ENCODE peak calls at places on chromosomes 13 and 19, in six cellular contexts. One of them, this sample, is unnamed.

GRCh38 chr13:23321534-23322241 is 111.8 kb downstream of the SACS start:
- DNase-seq in CD4-positive, alpha-beta T cell: no peak
- DNase-seq in cardiac muscle cell: peak
- DNase-seq in RWPE1: peak
- DNase-seq in IMR-90: peak
- DNase-seq in neuronal stem cell: no peak
- DNase-seq in this sample: peak

GRCh38 chr19:49555600-49556411 is 24.6 kb downstream of the NOSIP start:
- DNase-seq in CD4-positive, alpha-beta T cell: peak
- DNase-seq in cardiac muscle cell: peak
- DNase-seq in RWPE1: peak
- DNase-seq in IMR-90: no peak
- DNase-seq in neuronal stem cell: peak
- DNase-seq in this sample: peak

GRCh38 chr19:49691243-49692101 is 556 bp downstream of the CPT1C start:
- DNase-seq in CD4-positive, alpha-beta T cell: no peak
- DNase-seq in cardiac muscle cell: peak
- DNase-seq in RWPE1: no peak
- DNase-seq in IMR-90: peak
- DNase-seq in neuronal stem cell: peak
- DNase-seq in this sample: no peak

GRCh38 chr19:51644636-51645271 is 1.9 kb downstream of the SIGLEC14 start:
- DNase-seq in CD4-positive, alpha-beta T cell: no peak
- DNase-seq in cardiac muscle cell: peak
- DNase-seq in RWPE1: no peak
- DNase-seq in IMR-90: no peak
- DNase-seq in neuronal stem cell: no peak
- DNase-seq in this sample: no peak

GRCh38 chr19:6685482-6685881 is 15.5 kb upstream of the TNFSF14 start:
- DNase-seq in CD4-positive, alpha-beta T cell: no peak
- DNase-seq in cardiac muscle cell: no peak
- DNase-seq in RWPE1: no peak
- DNase-seq in IMR-90: no peak
- DNase-seq in neuronal stem cell: no peak
- DNase-seq in this sample: no peak

GRCh38 chr19:55264531-55264930 is 5.7 kb upstream of the PPP6R1 start:
- DNase-seq in CD4-positive, alpha-beta T cell: no peak
- DNase-seq in cardiac muscle cell: no peak
- DNase-seq in RWPE1: no peak
- DNase-seq in IMR-90: no peak
- DNase-seq in neuronal stem cell: no peak
- DNase-seq in this sample: no peak

GRCh38 chr13:34883381-34883780 is 58.7 kb upstream of the NBEA start:
- DNase-seq in CD4-positive, alpha-beta T cell: no peak
- DNase-seq in cardiac muscle cell: no peak
- DNase-seq in RWPE1: no peak
- DNase-seq in IMR-90: no peak
- DNase-seq in neuronal stem cell: no peak
- DNase-seq in this sample: no peak

GRCh38 chr13:92833071-92833470 is 393.5 kb upstream of the GPC6 start:
- DNase-seq in CD4-positive, alpha-beta T cell: no peak
- DNase-seq in cardiac muscle cell: peak
- DNase-seq in RWPE1: no peak
- DNase-seq in IMR-90: peak
- DNase-seq in neuronal stem cell: no peak
- DNase-seq in this sample: no peak

GRCh38 chr13:104592127-104592526 is 1525.9 kb upstream of the SLC10A2 start:
- DNase-seq in CD4-positive, alpha-beta T cell: no peak
- DNase-seq in cardiac muscle cell: peak
- DNase-seq in RWPE1: peak
- DNase-seq in IMR-90: peak
- DNase-seq in neuronal stem cell: no peak
- DNase-seq in this sample: no peak

GRCh38 chr13:19154843-19155242 is 26.8 kb downstream of the TUBA3C start:
- DNase-seq in CD4-positive, alpha-beta T cell: no peak
- DNase-seq in cardiac muscle cell: no peak
- DNase-seq in RWPE1: no peak
- DNase-seq in IMR-90: no peak
- DNase-seq in neuronal stem cell: no peak
- DNase-seq in this sample: no peak

GRCh38 chr13:44685641-44686040 is 109.5 kb upstream of the TSC22D1 start:
- DNase-seq in CD4-positive, alpha-beta T cell: no peak
- DNase-seq in cardiac muscle cell: peak
- DNase-seq in RWPE1: no peak
- DNase-seq in IMR-90: no peak
- DNase-seq in neuronal stem cell: no peak
- DNase-seq in this sample: no peak

GRCh38 chr19:35130761-35131720 is 3.8 kb downstream of the LGI4 start:
- DNase-seq in CD4-positive, alpha-beta T cell: no peak
- DNase-seq in cardiac muscle cell: no peak
- DNase-seq in RWPE1: no peak
- DNase-seq in IMR-90: no peak
- DNase-seq in neuronal stem cell: no peak
- DNase-seq in this sample: no peak

GRCh38 chr13:29954082-29955043 is 103.9 kb upstream of the UBL3 start:
- DNase-seq in CD4-positive, alpha-beta T cell: peak
- DNase-seq in cardiac muscle cell: no peak
- DNase-seq in RWPE1: no peak
- DNase-seq in IMR-90: no peak
- DNase-seq in neuronal stem cell: no peak
- DNase-seq in this sample: peak

GRCh38 chr13:62767473-62767872 is 1351.8 kb upstream of the PCDH20 start:
- DNase-seq in CD4-positive, alpha-beta T cell: no peak
- DNase-seq in cardiac muscle cell: no peak
- DNase-seq in RWPE1: no peak
- DNase-seq in IMR-90: no peak
- DNase-seq in neuronal stem cell: no peak
- DNase-seq in this sample: no peak

GRCh38 chr19:22332924-22333323 is 46.7 kb downstream of the ZNF729 start:
- DNase-seq in CD4-positive, alpha-beta T cell: no peak
- DNase-seq in cardiac muscle cell: no peak
- DNase-seq in RWPE1: no peak
- DNase-seq in IMR-90: no peak
- DNase-seq in neuronal stem cell: no peak
- DNase-seq in this sample: no peak

GRCh38 chr13:44389856-44390255 is 16.2 kb downstream of the SERP2 start:
- DNase-seq in CD4-positive, alpha-beta T cell: no peak
- DNase-seq in cardiac muscle cell: no peak
- DNase-seq in RWPE1: no peak
- DNase-seq in IMR-90: no peak
- DNase-seq in neuronal stem cell: no peak
- DNase-seq in this sample: no peak

GRCh38 chr19:5705552-5705951 is 14.4 kb downstream of the LONP1 start:
- DNase-seq in CD4-positive, alpha-beta T cell: no peak
- DNase-seq in cardiac muscle cell: no peak
- DNase-seq in RWPE1: no peak
- DNase-seq in IMR-90: no peak
- DNase-seq in neuronal stem cell: no peak
- DNase-seq in this sample: no peak

GRCh38 chr19:1736280-1736679 is 17.0 kb upstream of the ONECUT3 start:
- DNase-seq in CD4-positive, alpha-beta T cell: no peak
- DNase-seq in cardiac muscle cell: no peak
- DNase-seq in RWPE1: no peak
- DNase-seq in IMR-90: no peak
- DNase-seq in neuronal stem cell: no peak
- DNase-seq in this sample: no peak

GRCh38 chr19:623974-624373 is 9.4 kb downstream of the POLRMT start:
- DNase-seq in CD4-positive, alpha-beta T cell: no peak
- DNase-seq in cardiac muscle cell: peak
- DNase-seq in RWPE1: no peak
- DNase-seq in IMR-90: peak
- DNase-seq in neuronal stem cell: no peak
- DNase-seq in this sample: no peak

GRCh38 chr19:2148482-2149135 is 2.8 kb downstream of the AP3D1 start:
- DNase-seq in CD4-positive, alpha-beta T cell: no peak
- DNase-seq in cardiac muscle cell: no peak
- DNase-seq in RWPE1: no peak
- DNase-seq in IMR-90: no peak
- DNase-seq in neuronal stem cell: no peak
- DNase-seq in this sample: no peak

GRCh38 chr13:102089177-102089576 is 312.7 kb downstream of the FGF14 start:
- DNase-seq in CD4-positive, alpha-beta T cell: no peak
- DNase-seq in cardiac muscle cell: no peak
- DNase-seq in RWPE1: no peak
- DNase-seq in IMR-90: no peak
- DNase-seq in neuronal stem cell: no peak
- DNase-seq in this sample: no peak

GRCh38 chr19:18126097-18126496 is 26.9 kb upstream of the PIK3R2 start:
- DNase-seq in CD4-positive, alpha-beta T cell: no peak
- DNase-seq in cardiac muscle cell: no peak
- DNase-seq in RWPE1: no peak
- DNase-seq in IMR-90: no peak
- DNase-seq in neuronal stem cell: no peak
- DNase-seq in this sample: no peak

GRCh38 chr13:45828253-45828968 is 23.1 kb downstream of the SIAH3 start:
- DNase-seq in CD4-positive, alpha-beta T cell: no peak
- DNase-seq in cardiac muscle cell: no peak
- DNase-seq in RWPE1: no peak
- DNase-seq in IMR-90: no peak
- DNase-seq in neuronal stem cell: no peak
- DNase-seq in this sample: no peak

GRCh38 chr13:98979012-98979411 is 1.1 kb upstream of the DOCK9 start:
- DNase-seq in CD4-positive, alpha-beta T cell: no peak
- DNase-seq in cardiac muscle cell: no peak
- DNase-seq in RWPE1: no peak
- DNase-seq in IMR-90: no peak
- DNase-seq in neuronal stem cell: no peak
- DNase-seq in this sample: no peak

GRCh38 chr13:70370924-70371323 is 262.7 kb upstream of the KLHL1 start:
- DNase-seq in CD4-positive, alpha-beta T cell: no peak
- DNase-seq in cardiac muscle cell: no peak
- DNase-seq in RWPE1: no peak
- DNase-seq in IMR-90: no peak
- DNase-seq in neuronal stem cell: no peak
- DNase-seq in this sample: no peak

GRCh38 chr13:33204130-33204927 is 81.2 kb downstream of the STARD13 start:
- DNase-seq in CD4-positive, alpha-beta T cell: no peak
- DNase-seq in cardiac muscle cell: peak
- DNase-seq in RWPE1: no peak
- DNase-seq in IMR-90: peak
- DNase-seq in neuronal stem cell: no peak
- DNase-seq in this sample: peak

GRCh38 chr13:33206945-33207615 is 78.5 kb downstream of the STARD13 start:
- DNase-seq in CD4-positive, alpha-beta T cell: no peak
- DNase-seq in cardiac muscle cell: no peak
- DNase-seq in RWPE1: no peak
- DNase-seq in IMR-90: no peak
- DNase-seq in neuronal stem cell: no peak
- DNase-seq in this sample: no peak

GRCh38 chr13:33205224-33205623 is 80.3 kb downstream of the STARD13 start:
- DNase-seq in CD4-positive, alpha-beta T cell: no peak
- DNase-seq in cardiac muscle cell: no peak
- DNase-seq in RWPE1: no peak
- DNase-seq in IMR-90: no peak
- DNase-seq in neuronal stem cell: no peak
- DNase-seq in this sample: no peak

GRCh38 chr13:33206425-33206824 is 79.1 kb downstream of the STARD13 start:
- DNase-seq in CD4-positive, alpha-beta T cell: no peak
- DNase-seq in cardiac muscle cell: no peak
- DNase-seq in RWPE1: no peak
- DNase-seq in IMR-90: peak
- DNase-seq in neuronal stem cell: no peak
- DNase-seq in this sample: no peak

DNA sequence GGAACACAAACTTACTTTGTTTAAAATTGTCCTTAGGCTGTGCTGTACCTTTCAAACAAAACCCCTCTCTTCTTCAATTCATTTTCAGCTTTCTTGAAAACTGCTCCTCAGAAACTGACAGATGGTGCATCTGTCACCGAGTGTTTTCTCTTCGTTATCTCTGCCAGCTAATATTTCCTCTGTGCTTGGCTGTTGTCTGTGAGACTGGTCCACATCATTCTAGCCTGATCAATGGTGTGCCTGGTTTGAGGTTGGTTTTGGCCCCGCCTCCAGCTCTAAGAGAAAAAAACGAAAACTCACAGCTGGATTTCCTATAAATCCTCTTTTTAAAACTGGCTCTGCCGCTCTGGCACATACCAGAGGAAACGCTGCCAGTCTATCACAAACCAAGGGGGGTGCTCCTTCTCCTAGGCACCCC is 79.7 kb downstream of the STARD13 start:
- DNase-seq in CD4-positive, alpha-beta T cell: no peak
- DNase-seq in cardiac muscle cell: peak
- DNase-seq in RWPE1: no peak
- DNase-seq in IMR-90: peak
- DNase-seq in neuronal stem cell: no peak
- DNase-seq in this sample: no peak
- H3K27ac ChIP-seq in CD4-positive, alpha-beta T cell: no peak
- H3K27ac ChIP-seq in cardiac muscle cell: no peak
- H3K27ac ChIP-seq in RWPE1: no peak
- H3K27ac ChIP-seq in IMR-90: peak
- H3K27ac ChIP-seq in neuronal stem cell: no peak
- H3K27ac ChIP-seq in this sample: no peak

GRCh38 chr13:110907951-110908898 is 6.6 kb downstream of the ANKRD10 start:
- DNase-seq in CD4-positive, alpha-beta T cell: no peak
- DNase-seq in cardiac muscle cell: peak
- DNase-seq in RWPE1: peak
- DNase-seq in IMR-90: peak
- DNase-seq in neuronal stem cell: no peak
- DNase-seq in this sample: no peak
- H3K27ac ChIP-seq in CD4-positive, alpha-beta T cell: no peak
- H3K27ac ChIP-seq in cardiac muscle cell: no peak
- H3K27ac ChIP-seq in RWPE1: peak
- H3K27ac ChIP-seq in IMR-90: no peak
- H3K27ac ChIP-seq in neuronal stem cell: no peak
- H3K27ac ChIP-seq in this sample: peak

GRCh38 chr19:10335149-10336053 is 2.1 kb upstream of the RAVER1 start:
- DNase-seq in CD4-positive, alpha-beta T cell: no peak
- DNase-seq in cardiac muscle cell: no peak
- DNase-seq in RWPE1: no peak
- DNase-seq in IMR-90: no peak
- DNase-seq in neuronal stem cell: no peak
- DNase-seq in this sample: no peak
- H3K27ac ChIP-seq in CD4-positive, alpha-beta T cell: no peak
- H3K27ac ChIP-seq in cardiac muscle cell: no peak
- H3K27ac ChIP-seq in RWPE1: peak
- H3K27ac ChIP-seq in IMR-90: no peak
- H3K27ac ChIP-seq in neuronal stem cell: no peak
- H3K27ac ChIP-seq in this sample: no peak

DNA sequence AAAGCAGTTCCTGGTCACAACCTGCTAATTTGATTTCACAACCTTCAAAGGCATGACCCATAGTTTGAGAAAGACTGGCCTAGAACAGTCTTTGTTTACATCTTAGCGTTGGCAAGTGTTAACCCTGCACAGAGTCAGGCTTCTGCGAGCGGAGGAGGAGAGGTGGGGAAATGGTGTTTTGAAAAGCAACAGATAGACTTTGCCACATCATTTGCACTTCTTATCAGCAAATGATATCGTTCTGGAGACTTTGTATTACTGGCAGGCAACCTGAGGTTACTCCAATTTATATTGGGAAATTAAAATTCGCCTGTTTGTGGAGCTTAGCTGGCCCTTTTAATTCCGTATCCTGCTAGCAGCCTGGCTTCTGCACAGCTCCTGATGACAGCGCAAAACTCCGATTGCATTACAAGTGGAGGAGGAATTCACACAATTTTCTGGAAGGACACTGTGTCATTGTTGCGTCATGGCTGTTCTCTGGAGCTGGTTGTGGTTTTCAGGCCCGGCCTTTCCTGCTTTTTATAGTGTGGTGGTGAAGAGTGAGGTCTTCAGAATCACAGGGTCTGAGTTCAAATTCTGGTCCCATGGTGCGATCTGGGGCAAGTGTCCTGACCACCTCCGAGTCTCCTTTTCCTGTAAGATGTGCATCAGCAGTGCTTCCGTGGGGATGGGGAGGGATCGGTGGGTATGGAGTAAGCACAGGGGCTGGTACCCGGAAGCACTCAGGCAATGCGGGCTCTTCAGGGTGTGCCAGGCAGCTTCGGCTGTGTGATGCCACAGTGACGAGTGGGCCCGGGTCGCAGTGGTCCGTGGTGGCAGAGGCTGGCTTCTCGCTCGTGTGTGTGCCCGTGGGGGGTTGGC is 49.1 kb upstream of the EHD2 start:
- DNase-seq in CD4-positive, alpha-beta T cell: no peak
- DNase-seq in cardiac muscle cell: peak
- DNase-seq in RWPE1: peak
- DNase-seq in IMR-90: peak
- DNase-seq in neuronal stem cell: no peak
- DNase-seq in this sample: no peak
- H3K27ac ChIP-seq in CD4-positive, alpha-beta T cell: no peak
- H3K27ac ChIP-seq in cardiac muscle cell: peak
- H3K27ac ChIP-seq in RWPE1: peak
- H3K27ac ChIP-seq in IMR-90: peak
- H3K27ac ChIP-seq in neuronal stem cell: no peak
- H3K27ac ChIP-seq in this sample: no peak

This sample was measured in CD4-positive, CD25-positive, alpha-beta regulatory T cell.